ENCODE peak calls at places on chromosomes 11 and 22, in eight cellular contexts. W is HCT116, Y is cardiac fibroblast, E is neural crest cell, L is heart right ventricle, Z is lung, S is breast epithelium, Q is prostate gland. J is an unnamed sample.

GRCh38 chr11:12606597-12606996 is 67.6 kb upstream of the TEAD1 start:
- DNase-seq in W (no peak), Y (peak), E (no peak), L (no peak), Z (no peak), S (no peak), Q (no peak), J (no peak)

GRCh38 chr22:29765905-29766631 is 739 bp downstream of the ZMAT5 start:
- DNase-seq in W (no peak), Y (no peak), E (no peak), L (no peak), Z (no peak), S (no peak), Q (no peak), J (no peak)

GRCh38 chr11:46288451-46288850 is 11.0 kb downstream of the CREB3L1 start:
- DNase-seq in W (no peak), Y (no peak), E (no peak), L (no peak), Z (no peak), S (no peak), Q (no peak), J (no peak)

GRCh38 chr22:46262449-46263207 is 515 bp downstream of the PKDREJ start:
- DNase-seq in W (no peak), Y (peak), E (peak), L (peak), Z (peak), S (peak), Q (no peak), J (peak)

GRCh38 chr11:9802291-9802861 is 138.5 kb downstream of the SWAP70 start:
- DNase-seq in W (no peak), Y (peak), E (no peak), L (no peak), Z (no peak), S (no peak), Q (peak), J (no peak)

GRCh38 chr11:12598330-12599256 is 75.6 kb upstream of the TEAD1 start:
- DNase-seq in W (no peak), Y (peak), E (no peak), L (no peak), Z (no peak), S (no peak), Q (no peak), J (no peak)

GRCh38 chr11:1828542-1828941 is 6.2 kb upstream of the SYT8 start:
- DNase-seq in W (no peak), Y (no peak), E (no peak), L (no peak), Z (no peak), S (no peak), Q (no peak), J (no peak)

GRCh38 chr11:118521892-118522311 is 5.4 kb upstream of the TTC36 start:
- DNase-seq in W (no peak), Y (peak), E (no peak), L (no peak), Z (no peak), S (no peak), Q (no peak), J (no peak)

GRCh38 chr22:37485006-37485713 is 1.0 kb downstream of the MFNG start:
- DNase-seq in W (no peak), Y (no peak), E (no peak), L (peak), Z (no peak), S (no peak), Q (no peak), J (no peak)

GRCh38 chr11:115489466-115489865 is 14.7 kb downstream of the CADM1 start:
- DNase-seq in W (no peak), Y (no peak), E (no peak), L (no peak), Z (no peak), S (no peak), Q (no peak), J (no peak)

GRCh38 chr11:74783241-74783871 is 34.7 kb downstream of the RNF169 start:
- DNase-seq in W (peak), Y (peak), E (no peak), L (no peak), Z (no peak), S (no peak), Q (no peak), J (no peak)

GRCh38 chr11:57320719-57321387 is 3.9 kb downstream of the TNKS1BP1 start:
- DNase-seq in W (no peak), Y (no peak), E (no peak), L (no peak), Z (no peak), S (no peak), Q (peak), J (no peak)

GRCh38 chr11:71447791-71448256 is 369 bp downstream of the DHCR7 start:
- DNase-seq in W (no peak), Y (peak), E (peak), L (no peak), Z (peak), S (no peak), Q (no peak), J (peak)

GRCh38 chr11:47886096-47886495 is 37.9 kb upstream of the NUP160 start:
- DNase-seq in W (no peak), Y (peak), E (no peak), L (no peak), Z (peak), S (no peak), Q (peak), J (no peak)

GRCh38 chr11:133669371-133670046 is 137.2 kb upstream of the OPCML start:
- DNase-seq in W (no peak), Y (no peak), E (no peak), L (no peak), Z (no peak), S (no peak), Q (no peak), J (no peak)

GRCh38 chr11:73416711-73417265 is 40.6 kb downstream of the RELT start:
- DNase-seq in W (no peak), Y (peak), E (no peak), L (no peak), Z (no peak), S (no peak), Q (no peak), J (no peak)

GRCh38 chr22:39580795-39581194 is 10.2 kb downstream of the CACNA1I start:
- DNase-seq in W (no peak), Y (no peak), E (no peak), L (no peak), Z (no peak), S (no peak), Q (no peak), J (no peak)

GRCh38 chr11:83069441-83070043 is 2.2 kb downstream of the RAB30 start:
- DNase-seq in W (no peak), Y (no peak), E (no peak), L (no peak), Z (no peak), S (no peak), Q (no peak), J (no peak)

GRCh38 chr22:19659805-19660345 is 54.4 kb upstream of the SEPTIN5 start:
- DNase-seq in W (no peak), Y (no peak), E (no peak), L (no peak), Z (no peak), S (peak), Q (no peak), J (no peak)

GRCh38 chr11:71998649-71999310 is at the start of gene IL18BP:
- DNase-seq in W (no peak), Y (no peak), E (no peak), L (no peak), Z (no peak), S (peak), Q (no peak), J (no peak)

GRCh38 chr11:12232819-12233601 is 122.6 kb downstream of the MICAL2 start:
- DNase-seq in W (peak), Y (peak), E (no peak), L (no peak), Z (no peak), S (no peak), Q (no peak), J (no peak)

GRCh38 chr11:3101921-3102640 is 44.9 kb upstream of the CARS1 start:
- DNase-seq in W (no peak), Y (no peak), E (no peak), L (no peak), Z (no peak), S (no peak), Q (no peak), J (no peak)

GRCh38 chr11:19378814-19379213 is 138.1 kb upstream of the E2F8 start:
- DNase-seq in W (no peak), Y (peak), E (no peak), L (no peak), Z (no peak), S (no peak), Q (no peak), J (no peak)

GRCh38 chr11:69241844-69242582 is 51.9 kb upstream of the MYEOV start:
- DNase-seq in W (no peak), Y (no peak), E (no peak), L (no peak), Z (no peak), S (no peak), Q (no peak), J (no peak)

GRCh38 chr11:125379565-125380343 is 116.3 kb downstream of the FEZ1 start:
- DNase-seq in W (no peak), Y (no peak), E (no peak), L (no peak), Z (no peak), S (no peak), Q (no peak), J (no peak)

GRCh38 chr11:125378596-125378995 is 117.5 kb downstream of the FEZ1 start:
- DNase-seq in W (no peak), Y (no peak), E (no peak), L (no peak), Z (no peak), S (no peak), Q (no peak), J (no peak)

GRCh38 chr11:125376117-125376516 is 119.9 kb downstream of the FEZ1 start:
- DNase-seq in W (no peak), Y (peak), E (no peak), L (peak), Z (no peak), S (no peak), Q (peak), J (no peak)

GRCh38 chr11:125376856-125377255 is 119.2 kb downstream of the FEZ1 start:
- DNase-seq in W (no peak), Y (no peak), E (no peak), L (no peak), Z (no peak), S (no peak), Q (no peak), J (no peak)

GRCh38 chr11:125378083-125378482 is 118.0 kb downstream of the FEZ1 start:
- DNase-seq in W (no peak), Y (no peak), E (no peak), L (no peak), Z (no peak), S (no peak), Q (no peak), J (no peak)
- TF ChIP-seq CTCF in W (no peak), Y (no peak), E (no peak), L (no peak), Z (no peak), S (no peak), Q (no peak), J (no peak)

GRCh38 chr11:31114437-31114836 is 255.1 kb downstream of the DCDC1 start:
- DNase-seq in W (no peak), Y (no peak), E (no peak), L (no peak), Z (no peak), S (no peak), Q (peak), J (no peak)
- TF ChIP-seq CTCF in W (no peak), Y (no peak), E (no peak), L (no peak), Z (no peak), S (no peak), Q (no peak), J (no peak)

DNA sequence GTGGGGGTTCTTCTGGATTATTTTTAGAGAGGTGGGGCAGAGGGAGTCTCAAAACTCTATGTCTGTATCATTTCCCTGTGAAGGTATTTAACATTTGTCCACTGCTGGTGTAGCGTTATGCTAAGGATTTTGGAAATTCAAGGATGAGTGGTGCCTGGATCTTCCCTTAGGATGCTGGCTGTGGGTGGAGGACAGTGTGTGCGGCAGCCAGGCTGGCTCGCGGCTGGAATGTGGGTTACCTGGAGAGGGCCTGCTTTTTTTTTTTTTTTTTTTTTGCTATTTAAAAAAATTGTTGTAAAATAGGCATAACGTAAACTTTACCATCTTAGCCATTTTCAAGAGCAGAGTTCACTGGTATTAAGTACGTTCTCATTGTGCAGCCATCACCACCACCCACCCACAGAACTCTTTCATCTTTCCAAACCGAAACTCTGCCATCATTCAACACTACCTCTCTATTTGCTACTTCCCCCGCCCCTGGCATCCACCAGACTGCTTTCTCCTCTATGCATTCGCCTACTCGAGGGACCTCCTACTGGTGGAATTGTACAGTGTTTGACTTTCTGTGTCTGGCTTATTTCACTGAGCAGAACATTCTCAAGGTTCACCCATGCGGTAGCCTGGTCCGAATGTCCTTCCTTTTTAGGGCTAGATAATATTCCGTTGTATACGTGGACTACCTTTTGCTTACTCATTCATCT is 67.1 kb downstream of the PARVB start:
- DNase-seq in W (peak), Y (peak), E (no peak), L (no peak), Z (no peak), S (no peak), Q (no peak), J (no peak)
- TF ChIP-seq CTCF in W (peak), Y (peak), E (peak), L (no peak), Z (no peak), S (no peak), Q (no peak), J (peak)

GRCh38 chr11:8757047-8757446 is 74.5 kb downstream of the RPL27A start:
- DNase-seq in W (no peak), Y (no peak), E (no peak), L (no peak), Z (no peak), S (no peak), Q (no peak), J (no peak)

GRCh38 chr11:8757533-8757932 is 74.9 kb downstream of the RPL27A start:
- DNase-seq in W (no peak), Y (no peak), E (no peak), L (no peak), Z (no peak), S (no peak), Q (no peak), J (no peak)

GRCh38 chr11:8758619-8759169 is 76.1 kb downstream of the RPL27A start:
- DNase-seq in W (no peak), Y (no peak), E (no peak), L (no peak), Z (no peak), S (no peak), Q (no peak), J (no peak)

GRCh38 chr11:8756201-8756600 is 73.6 kb downstream of the RPL27A start:
- DNase-seq in W (no peak), Y (no peak), E (no peak), L (no peak), Z (no peak), S (no peak), Q (no peak), J (no peak)

GRCh38 chr11:8754241-8754640 is 71.6 kb downstream of the RPL27A start:
- DNase-seq in W (no peak), Y (peak), E (no peak), L (no peak), Z (no peak), S (no peak), Q (no peak), J (no peak)
- TF ChIP-seq CTCF in W (no peak), Y (peak), E (peak), L (no peak), Z (no peak), S (peak), Q (no peak), J (peak)

DNA sequence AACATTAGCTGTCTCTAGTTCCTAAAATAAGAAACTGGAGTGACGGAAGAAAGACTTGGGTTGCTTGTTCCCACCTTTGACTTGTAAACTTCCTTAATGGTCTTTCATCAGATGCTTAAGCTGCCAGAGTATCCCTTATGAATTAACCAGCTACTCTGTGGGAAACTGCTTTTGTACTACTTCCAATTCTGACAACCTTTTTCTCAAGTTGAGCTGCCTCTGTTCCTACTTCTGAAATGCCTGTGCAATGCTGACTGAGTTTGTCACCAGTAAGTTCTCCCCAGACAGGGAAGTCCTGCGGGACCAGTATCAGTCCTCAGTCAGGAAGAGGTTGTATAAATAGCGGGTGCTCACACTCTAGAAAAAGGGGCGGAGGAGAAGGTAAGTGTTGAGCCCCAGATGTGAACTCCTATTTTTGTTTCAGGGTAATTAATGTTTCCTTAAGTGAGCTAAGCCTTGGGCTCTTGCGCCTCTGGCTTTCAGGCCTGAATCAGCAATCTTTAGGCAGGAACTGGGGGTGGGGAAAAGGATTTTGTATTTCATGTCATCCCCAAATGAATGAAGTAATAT is 67.2 kb downstream of the CECR2 start:
- DNase-seq in W (no peak), Y (peak), E (no peak), L (no peak), Z (no peak), S (no peak), Q (no peak), J (no peak)
- TF ChIP-seq CTCF in W (no peak), Y (no peak), E (no peak), L (no peak), Z (no peak), S (no peak), Q (no peak), J (no peak)

GRCh38 chr11:520428-521178 is 13.6 kb upstream of the RNH1 start:
- DNase-seq in W (no peak), Y (no peak), E (no peak), L (peak), Z (no peak), S (no peak), Q (no peak), J (no peak)
- TF ChIP-seq CTCF in W (no peak), Y (peak), E (no peak), L (no peak), Z (no peak), S (no peak), Q (no peak), J (no peak)